ENCODE peak calls at places on chromosomes 11 and 22, in nine cellular contexts. H, F, D, Q, G, O, I, Z and K are unnamed samples.

GRCh38 chr11:67665537-67666302 is 8.7 kb downstream of the ALDH3B2 start:
- DNase-seq in O (no peak), F (peak; percentile 78), H (peak; percentile 46), D (no peak), Q (no peak), I (peak; percentile 53), G (peak; percentile 64), Z (no peak), K (peak; percentile 59)

GRCh38 chr11:33168605-33169240 is 7.4 kb upstream of the CSTF3 start:
- DNase-seq in F (no peak), G (no peak), Q (no peak), Z (no peak), I (no peak), H (no peak), D (no peak), O (no peak), K (no peak)

GRCh38 chr11:107157809-107158187 is 139.5 kb upstream of the GUCY1A2 start:
- DNase-seq in D (peak; percentile 4), Q (no peak), I (no peak), O (no peak), F (no peak), Z (no peak), G (no peak), H (peak; percentile 31), K (no peak)

GRCh38 chr11:75280227-75280671 is 39.7 kb downstream of the TPBGL start:
- DNase-seq in F (peak; percentile 83), G (no peak), Q (peak; percentile 89), D (peak; percentile 54), H (peak; percentile 79), O (peak; percentile 78), I (peak; percentile 85), Z (peak; percentile 81), K (peak; percentile 83)

GRCh38 chr22:30890689-30891442 is 77.7 kb downstream of the MORC2 start:
- DNase-seq in F (peak; percentile 57), D (no peak), I (peak; percentile 43), Z (no peak), H (peak; percentile 36), G (no peak), O (no peak), Q (peak; percentile 62), K (peak; percentile 41)

GRCh38 chr11:72326151-72326842 is 82.3 kb upstream of the PHOX2A start:
- DNase-seq in Q (no peak), I (peak; percentile 61), D (no peak), O (no peak), Z (no peak), H (peak; percentile 21), G (no peak), F (no peak), K (no peak)

GRCh38 chr11:15968461-15969130 is 387.8 kb downstream of the SOX6 start:
- DNase-seq in G (no peak), D (no peak), O (no peak), I (peak; percentile 11), H (no peak), F (no peak), Q (no peak), Z (no peak), K (no peak)

GRCh38 chr22:22955276-22955798 is 67.7 kb downstream of the IGLL5 start:
- DNase-seq in H (no peak), F (no peak), D (no peak), I (peak; percentile 82), Z (no peak), G (no peak), Q (no peak), O (no peak), K (no peak)

GRCh38 chr11:64337538-64338249 is 2.3 kb upstream of the CCDC88B start:
- DNase-seq in Z (no peak), F (no peak), D (no peak), I (no peak), O (no peak), Q (no peak), G (no peak), H (no peak), K (no peak)

GRCh38 chr11:10026514-10026913 is 267.5 kb downstream of the SBF2 start:
- DNase-seq in H (no peak), F (no peak), D (no peak), Q (no peak), G (no peak), Z (no peak), I (no peak), O (no peak), K (no peak)

GRCh38 chr11:47179655-47179991 is 2.9 kb upstream of the ARFGAP2 start:
- DNase-seq in I (peak; percentile 59), G (no peak), F (peak; percentile 40), Z (no peak), D (peak; percentile 52), O (no peak), H (peak; percentile 70), Q (no peak), K (no peak)

GRCh38 chr11:124075841-124076571 is 34.9 kb upstream of the OR10G7 start:
- DNase-seq in G (peak; percentile 86), Q (no peak), Z (no peak), O (no peak), I (no peak), F (no peak), H (peak; percentile 3), D (no peak), K (peak; percentile 61)

GRCh38 chr11:70267405-70267950 is 3.0 kb upstream of the PPFIA1 start:
- DNase-seq in O (no peak), F (no peak), H (no peak), G (no peak), Q (no peak), D (no peak), Z (no peak), I (no peak), K (no peak)

GRCh38 chr11:85762226-85762625 is 48.7 kb downstream of the SYTL2 start:
- DNase-seq in D (no peak), G (no peak), O (no peak), I (no peak), Q (no peak), Z (no peak), F (no peak), H (no peak), K (no peak)

GRCh38 chr11:85765835-85766234 is 45.1 kb downstream of the SYTL2 start:
- DNase-seq in Q (no peak), O (no peak), D (no peak), G (no peak), Z (no peak), H (no peak), I (no peak), F (no peak), K (no peak)

GRCh38 chr11:85766801-85767200 is 44.1 kb downstream of the SYTL2 start:
- DNase-seq in Q (no peak), Z (no peak), D (no peak), O (no peak), H (no peak), I (no peak), G (no peak), F (no peak), K (no peak)

GRCh38 chr11:85767277-85767676 is 43.7 kb downstream of the SYTL2 start:
- DNase-seq in O (no peak), I (no peak), G (no peak), F (no peak), Q (no peak), D (no peak), H (no peak), Z (no peak), K (no peak)

GRCh38 chr11:85764796-85765195 is 46.1 kb downstream of the SYTL2 start:
- DNase-seq in D (no peak), G (no peak), F (no peak), I (no peak), H (no peak), O (no peak), Z (no peak), Q (no peak), K (no peak)
- TF ChIP-seq CTCF in D (no peak), G (no peak), F (no peak), I (no peak), H (no peak), O (no peak), Z (no peak), Q (no peak), K (no peak)

DNA sequence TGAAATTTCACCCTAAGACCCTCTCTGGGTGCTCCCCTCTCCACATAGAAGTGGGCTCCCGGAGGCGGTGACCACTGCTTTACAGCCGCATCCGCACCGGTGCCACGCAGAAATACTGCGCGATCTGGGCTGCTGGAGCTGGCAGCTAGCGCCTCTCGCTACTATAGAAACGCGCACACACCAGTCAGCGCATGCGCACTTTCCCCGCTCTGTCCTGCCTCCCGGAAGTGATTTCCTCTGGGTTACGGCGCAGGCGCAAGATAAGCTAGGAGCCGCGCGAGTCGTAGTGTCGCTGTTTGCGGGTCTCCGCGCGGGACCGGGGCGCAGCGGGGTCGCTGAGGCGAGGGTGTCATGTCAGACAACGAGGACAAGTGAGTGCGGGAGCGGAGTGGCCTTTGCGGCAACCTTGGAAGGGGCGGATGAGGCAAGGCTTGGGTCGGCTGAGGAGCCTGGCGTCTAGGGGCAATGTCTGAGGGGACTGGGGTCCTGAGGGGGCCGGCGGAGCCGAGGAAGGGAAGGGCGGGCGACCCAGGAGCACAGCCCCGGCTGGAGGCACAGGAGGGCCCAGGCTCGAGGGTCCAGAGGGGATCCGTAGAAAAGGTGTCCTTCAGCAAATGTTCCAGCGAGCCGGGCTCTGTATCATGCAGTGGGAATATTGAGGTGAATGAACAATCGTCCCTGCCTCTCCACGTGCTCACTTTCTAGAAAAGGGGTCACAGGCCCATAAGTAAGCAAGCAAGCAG is at the start of the genes C22orf23 and POLR2F:
- DNase-seq in O (peak; percentile 92), H (peak; percentile 90), D (peak; percentile 92), Q (peak; percentile 98), Z (peak; percentile 98), G (peak; percentile 93), I (peak; percentile 92), F (peak; percentile 98), K (peak; percentile 98)
- TF ChIP-seq POLR2A in O (peak; percentile 61), H (peak; percentile 89), D (peak; percentile 52), Q (peak; percentile 40), Z (peak; percentile 52), G (no peak), I (peak; percentile 87), F (no peak), K (peak; percentile 74)

DNA sequence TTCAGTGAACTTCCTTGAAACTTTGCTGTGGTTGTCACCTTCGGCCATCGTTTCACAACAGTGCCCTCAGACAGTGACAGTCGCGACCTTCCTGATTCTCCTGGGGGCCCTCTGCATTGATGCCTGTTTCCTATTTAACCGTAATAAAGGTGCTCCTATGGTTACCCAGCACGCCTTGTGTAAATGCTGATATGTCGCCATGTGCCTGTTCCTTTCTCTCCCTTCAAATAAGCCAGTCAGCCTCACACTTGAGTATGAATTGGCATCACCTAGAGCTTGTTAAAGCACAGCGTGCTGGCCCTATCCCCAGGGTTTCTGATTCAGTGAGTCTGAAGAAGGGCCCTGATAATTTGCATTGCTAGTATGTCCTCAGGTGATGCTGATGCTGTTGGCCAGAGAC is 104.8 kb downstream of the MICAL2 start:
- DNase-seq in O (no peak), H (no peak), D (no peak), Q (no peak), G (no peak), F (no peak), I (no peak), Z (no peak), K (no peak)
- TF ChIP-seq EP300 in O (no peak), H (no peak), D (no peak), Q (no peak), G (peak; percentile 2), F (no peak), I (no peak), Z (no peak), K (no peak)

DNA sequence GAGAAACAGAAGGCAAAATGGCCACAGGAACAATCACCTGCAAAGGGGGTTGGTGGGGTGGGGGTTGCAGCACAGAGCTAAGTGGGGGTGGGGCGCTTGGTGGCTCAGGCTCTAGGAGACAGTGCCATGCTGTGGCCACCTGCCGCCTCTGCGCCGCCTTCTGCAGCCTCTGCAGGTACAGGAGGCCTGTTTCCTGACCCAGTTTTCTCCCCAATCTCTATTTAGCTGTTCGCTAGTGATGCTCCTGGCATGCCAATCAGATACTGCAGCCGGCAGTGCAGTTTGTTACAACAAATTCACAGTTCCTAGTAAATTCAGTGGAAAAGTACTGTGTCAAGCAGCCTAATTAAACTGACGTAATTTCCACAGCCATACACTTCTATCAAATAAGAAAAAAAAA is 106.4 kb downstream of the SERGEF start:
- DNase-seq in O (no peak), Z (no peak), G (peak; percentile 32), D (no peak), Q (no peak), F (no peak), H (peak; percentile 20), I (peak; percentile 29), K (no peak)
- TF ChIP-seq CTCF in O (no peak), Z (no peak), G (no peak), D (peak; percentile 55), Q (no peak), F (peak; percentile 6), H (no peak), I (peak; percentile 45), K (no peak)